ENCODE peak calls at places on chromosomes 12 and 14, in nine cellular contexts. One of them, this sample, is unnamed.

GRCh38 chr12:121513464-121514183 is 67.2 kb downstream of the KDM2B start:
- DNase-seq in activated CD8-positive, alpha-beta T cell treated with anti-CD3 and anti-CD28 coated beads, Interleukin-2, amount 10 ng/mL, durations not matched to agents 7 days and 5 days: peak; percentile 26
- DNase-seq in D721Med: peak; percentile 73
- DNase-seq in NCI-H510A: peak; percentile 80
- DNase-seq in NCI-H774: peak; percentile 66
- DNase-seq in bronchial epithelial cell: peak; percentile 16
- DNase-seq in putamen: no peak
- DNase-seq in activated T-cell treated with anti-CD3 and anti-CD28 coated beads, Interleukin-2, amount 50 U/mL, for 1 hour: peak; percentile 24
- DNase-seq in caudate nucleus: no peak
- DNase-seq in this sample: peak; percentile 36

GRCh38 chr12:116366456-116366776 is 88.9 kb upstream of the MED13L start:
- DNase-seq in activated CD8-positive, alpha-beta T cell treated with anti-CD3 and anti-CD28 coated beads, Interleukin-2, amount 10 ng/mL, durations not matched to agents 7 days and 5 days: no peak
- DNase-seq in NCI-H510A: peak; percentile 62
- DNase-seq in putamen: no peak
- DNase-seq in bronchial epithelial cell: no peak
- DNase-seq in caudate nucleus: no peak
- DNase-seq in NCI-H774: peak; percentile 58
- DNase-seq in activated T-cell treated with anti-CD3 and anti-CD28 coated beads, Interleukin-2, amount 50 U/mL, for 1 hour: no peak
- DNase-seq in D721Med: no peak
- DNase-seq in this sample: no peak

GRCh38 chr14:27553820-27554219 is 956.0 kb upstream of the NOVA1 start:
- DNase-seq in activated T-cell treated with anti-CD3 and anti-CD28 coated beads, Interleukin-2, amount 50 U/mL, for 1 hour: no peak
- DNase-seq in caudate nucleus: no peak
- DNase-seq in NCI-H774: no peak
- DNase-seq in bronchial epithelial cell: no peak
- DNase-seq in D721Med: no peak
- DNase-seq in putamen: peak; percentile 10
- DNase-seq in NCI-H510A: no peak
- DNase-seq in activated CD8-positive, alpha-beta T cell treated with anti-CD3 and anti-CD28 coated beads, Interleukin-2, amount 10 ng/mL, durations not matched to agents 7 days and 5 days: no peak
- DNase-seq in this sample: peak; percentile 1

GRCh38 chr12:27428466-27428865 is 18.1 kb upstream of the SMCO2 start:
- DNase-seq in activated CD8-positive, alpha-beta T cell treated with anti-CD3 and anti-CD28 coated beads, Interleukin-2, amount 10 ng/mL, durations not matched to agents 7 days and 5 days: no peak
- DNase-seq in bronchial epithelial cell: peak; percentile 6
- DNase-seq in caudate nucleus: no peak
- DNase-seq in D721Med: no peak
- DNase-seq in NCI-H774: no peak
- DNase-seq in putamen: no peak
- DNase-seq in NCI-H510A: no peak
- DNase-seq in activated T-cell treated with anti-CD3 and anti-CD28 coated beads, Interleukin-2, amount 50 U/mL, for 1 hour: no peak
- DNase-seq in this sample: peak; percentile 13

GRCh38 chr14:87901652-87902051 is 91.3 kb downstream of the GALC start:
- DNase-seq in NCI-H774: no peak
- DNase-seq in activated CD8-positive, alpha-beta T cell treated with anti-CD3 and anti-CD28 coated beads, Interleukin-2, amount 10 ng/mL, durations not matched to agents 7 days and 5 days: no peak
- DNase-seq in NCI-H510A: no peak
- DNase-seq in activated T-cell treated with anti-CD3 and anti-CD28 coated beads, Interleukin-2, amount 50 U/mL, for 1 hour: no peak
- DNase-seq in putamen: no peak
- DNase-seq in caudate nucleus: no peak
- DNase-seq in D721Med: no peak
- DNase-seq in bronchial epithelial cell: no peak
- DNase-seq in this sample: no peak

GRCh38 chr12:1044697-1045096 is 53.7 kb downstream of the ERC1 start:
- DNase-seq in bronchial epithelial cell: peak; percentile 62
- DNase-seq in activated T-cell treated with anti-CD3 and anti-CD28 coated beads, Interleukin-2, amount 50 U/mL, for 1 hour: no peak
- DNase-seq in D721Med: no peak
- DNase-seq in activated CD8-positive, alpha-beta T cell treated with anti-CD3 and anti-CD28 coated beads, Interleukin-2, amount 10 ng/mL, durations not matched to agents 7 days and 5 days: no peak
- DNase-seq in caudate nucleus: no peak
- DNase-seq in NCI-H510A: no peak
- DNase-seq in NCI-H774: no peak
- DNase-seq in putamen: no peak
- DNase-seq in this sample: peak; percentile 43

GRCh38 chr12:106919910-106920544 is 35.7 kb upstream of the TMEM263 start:
- DNase-seq in NCI-H510A: peak; percentile 5
- DNase-seq in activated CD8-positive, alpha-beta T cell treated with anti-CD3 and anti-CD28 coated beads, Interleukin-2, amount 10 ng/mL, durations not matched to agents 7 days and 5 days: peak; percentile 39
- DNase-seq in NCI-H774: peak; percentile 49
- DNase-seq in bronchial epithelial cell: peak; percentile 55
- DNase-seq in putamen: peak; percentile 32
- DNase-seq in D721Med: no peak
- DNase-seq in activated T-cell treated with anti-CD3 and anti-CD28 coated beads, Interleukin-2, amount 50 U/mL, for 1 hour: no peak
- DNase-seq in caudate nucleus: no peak
- DNase-seq in this sample: peak; percentile 59

GRCh38 chr12:117143008-117143532 is 43.9 kb upstream of the TESC start:
- DNase-seq in NCI-H774: peak; percentile 48
- DNase-seq in activated CD8-positive, alpha-beta T cell treated with anti-CD3 and anti-CD28 coated beads, Interleukin-2, amount 10 ng/mL, durations not matched to agents 7 days and 5 days: no peak
- DNase-seq in putamen: no peak
- DNase-seq in NCI-H510A: peak; percentile 57
- DNase-seq in caudate nucleus: no peak
- DNase-seq in activated T-cell treated with anti-CD3 and anti-CD28 coated beads, Interleukin-2, amount 50 U/mL, for 1 hour: no peak
- DNase-seq in bronchial epithelial cell: peak; percentile 97
- DNase-seq in D721Med: no peak
- DNase-seq in this sample: peak; percentile 96

This sample was measured in epithelial cell of esophagus.